ENCODE peak calls at places on chromosome 20, in four cellular contexts. M is transverse colon, B is endothelial cell of umbilical vein, C is GM23338. K is an unnamed sample.

GRCh38 chr20:10463622-10464021 is 28.5 kb downstream of the SLX4IP start:
- DNase-seq in M (no peak), B (no peak), C (no peak), K (no peak)

GRCh38 chr20:54156981-54157835 is 16.6 kb downstream of the CYP24A1 start:
- DNase-seq in M (no peak), B (no peak), C (no peak), K (no peak)

GRCh38 chr20:29443819-29444218 is 1813.6 kb upstream of the DEFB115 start:
- DNase-seq in M (no peak), B (no peak), C (no peak), K (no peak)

GRCh38 chr20:45373353-45374100 is 4.6 kb downstream of the TP53TG5 start:
- DNase-seq in M (peak; percentile 95), B (peak; percentile 84), C (peak; percentile 94), K (peak; percentile 74)

GRCh38 chr20:35539756-35540212 is 2.1 kb upstream of the ERGIC3 start:
- DNase-seq in M (peak; percentile 69), B (no peak), C (peak; percentile 95), K (no peak)

GRCh38 chr20:47021850-47022249 is 127.2 kb downstream of the EYA2 start:
- DNase-seq in M (no peak), B (no peak), C (no peak), K (no peak)

GRCh38 chr20:11454966-11455799 is 462.5 kb upstream of the BTBD3 start:
- DNase-seq in M (peak; percentile 17), B (peak; percentile 93), C (no peak), K (no peak)

GRCh38 chr20:20593447-20594170 is 118.8 kb downstream of the RALGAPA2 start:
- DNase-seq in M (no peak), B (peak; percentile 35), C (peak; percentile 91), K (peak; percentile 13)

GRCh38 chr20:53100476-53100911 is 128.3 kb downstream of the TSHZ2 start:
- DNase-seq in M (no peak), B (no peak), C (no peak), K (no peak)

GRCh38 chr20:54502179-54502578 is 26.8 kb downstream of the DOK5 start:
- DNase-seq in M (no peak), B (no peak), C (no peak), K (no peak)

GRCh38 chr20:6502999-6503398 is 264.5 kb upstream of the BMP2 start:
- DNase-seq in M (no peak), B (peak; percentile 16), C (no peak), K (no peak)

GRCh38 chr20:19808498-19808897 is 50.4 kb downstream of the RIN2 start:
- DNase-seq in M (no peak), B (no peak), C (no peak), K (no peak)

GRCh38 chr20:50215101-50215500 is 24.5 kb downstream of the CEBPB start:
- DNase-seq in M (no peak), B (no peak), C (no peak), K (no peak)

GRCh38 chr20:49697071-49697470 is 16.6 kb downstream of the B4GALT5 start:
- DNase-seq in M (peak; percentile 70), B (no peak), C (peak; percentile 49), K (no peak)

GRCh38 chr20:53002786-53003185 is 30.6 kb downstream of the TSHZ2 start:
- DNase-seq in M (no peak), B (no peak), C (no peak), K (no peak)

GRCh38 chr20:868279-868678 is 34.8 kb downstream of the FAM110A start:
- DNase-seq in M (no peak), B (no peak), C (no peak), K (no peak)

GRCh38 chr20:52348434-52348833 is 156.9 kb upstream of the ZFP64 start:
- DNase-seq in M (no peak), B (peak; percentile 46), C (no peak), K (no peak)

GRCh38 chr20:49578436-49578835 is 10.5 kb upstream of the PTGIS start:
- DNase-seq in M (no peak), B (no peak), C (no peak), K (no peak)

GRCh38 chr20:51428451-51429143 is 113.9 kb downstream of the NFATC2 start:
- DNase-seq in M (peak; percentile 33), B (peak; percentile 82), C (peak; percentile 50), K (no peak)

GRCh38 chr20:37524859-37525708 is 2.6 kb downstream of the BLCAP start:
- DNase-seq in M (peak; percentile 18), B (no peak), C (no peak), K (peak; percentile 66)

GRCh38 chr20:36162272-36162966 is 7.9 kb downstream of the EPB41L1 start:
- DNase-seq in M (no peak), B (no peak), C (no peak), K (no peak)

GRCh38 chr20:37390503-37390890 is 44.6 kb downstream of the SRC start:
- DNase-seq in M (no peak), B (no peak), C (no peak), K (no peak)

GRCh38 chr20:33914871-33915270 is 78.8 kb upstream of the RALY start:
- DNase-seq in M (no peak), B (peak; percentile 96), C (no peak), K (no peak)
- TF ChIP-seq POLR2AphosphoS5 in M (no peak), B (peak; percentile 81), C (no peak), K (no peak)

GRCh38 chr20:23774081-23774480 is 23.3 kb upstream of the CST1 start:
- DNase-seq in M (no peak), B (no peak), C (no peak), K (no peak)

GRCh38 chr20:23773579-23773978 is 22.8 kb upstream of the CST1 start:
- DNase-seq in M (no peak), B (no peak), C (no peak), K (no peak)

GRCh38 chr20:23770384-23770783 is 19.6 kb upstream of the CST1 start:
- DNase-seq in M (no peak), B (no peak), C (no peak), K (no peak)

GRCh38 chr20:23773127-23773526 is 22.4 kb upstream of the CST1 start:
- DNase-seq in M (no peak), B (no peak), C (no peak), K (no peak)

GRCh38 chr20:23776067-23776771 is 25.5 kb upstream of the CST1 start:
- DNase-seq in M (no peak), B (no peak), C (peak; percentile 72), K (no peak)
- TF ChIP-seq CTCF in M (no peak), B (no peak), C (peak; percentile 25), K (no peak)

DNA sequence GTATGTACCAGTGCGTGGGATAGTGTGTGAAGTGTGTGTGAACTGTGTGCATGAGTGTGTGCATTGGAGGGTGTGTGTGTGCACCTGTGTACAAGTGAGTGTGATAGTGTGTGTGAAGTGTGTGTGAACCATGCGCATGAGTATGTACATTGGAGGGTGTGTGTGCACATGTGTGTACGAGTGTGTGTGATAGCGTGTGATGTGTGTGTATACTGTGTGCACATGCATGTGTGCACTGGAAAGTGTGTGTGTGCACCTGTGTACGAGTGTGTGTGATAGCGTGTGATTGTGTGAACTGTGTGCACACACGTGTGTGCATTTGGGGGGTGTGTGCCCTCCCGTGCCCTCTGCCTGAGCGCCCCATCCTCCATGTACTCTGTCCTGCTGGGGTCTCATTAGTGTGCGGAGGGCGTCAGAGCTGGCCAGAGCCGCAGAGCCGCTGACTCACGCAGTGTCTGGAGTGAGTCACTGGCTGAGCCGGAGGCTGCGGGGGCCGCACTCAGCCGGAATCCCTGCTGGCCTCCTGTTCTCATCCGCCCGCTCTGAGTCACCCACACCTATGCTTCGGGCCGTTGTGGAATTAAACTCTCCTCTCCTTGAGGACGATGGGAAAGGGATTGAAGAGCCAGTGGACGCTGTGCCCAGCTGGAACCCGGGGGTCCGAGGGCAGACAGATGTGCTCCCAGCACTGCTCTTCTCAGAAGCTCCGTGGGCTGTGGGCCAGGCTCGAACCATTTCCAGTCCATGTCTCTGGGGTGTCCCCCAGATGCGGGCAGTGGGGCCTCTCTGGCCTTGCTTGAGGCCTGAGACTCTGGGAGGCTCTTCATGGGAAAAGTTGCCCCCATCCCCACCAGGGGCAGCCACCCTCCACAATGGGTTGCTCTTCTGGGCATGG is 27.3 kb upstream of the STX16 start:
- DNase-seq in M (peak; percentile 33), B (peak; percentile 93), C (no peak), K (no peak)
- TF ChIP-seq POLR2AphosphoS5 in M (no peak), B (peak; percentile 96), C (no peak), K (no peak)

DNA sequence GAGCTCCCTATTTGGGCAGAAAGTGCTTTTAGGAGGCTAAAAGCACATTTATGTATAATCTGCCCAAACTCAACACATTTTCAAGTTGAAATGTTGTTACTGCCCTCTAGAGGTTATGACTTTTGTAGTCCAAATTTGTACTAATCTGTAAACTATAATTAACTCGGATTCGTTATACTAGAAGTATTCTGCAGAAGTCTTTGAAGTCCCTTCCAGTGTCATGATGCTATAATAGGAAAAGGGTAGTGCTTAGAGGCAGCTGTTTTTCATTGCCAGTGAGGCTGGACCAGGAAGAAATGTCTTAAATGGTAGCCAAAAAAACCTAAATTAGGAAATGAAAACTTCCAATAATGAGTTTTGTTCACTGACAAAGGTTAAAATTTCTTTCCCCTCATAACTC is 44.8 kb upstream of the EMILIN3 start:
- DNase-seq in M (no peak), B (peak; percentile 48), C (peak; percentile 28), K (no peak)
- TF ChIP-seq CTCF in M (peak; percentile 36), B (peak; percentile 19), C (peak; percentile 50), K (no peak)

DNA sequence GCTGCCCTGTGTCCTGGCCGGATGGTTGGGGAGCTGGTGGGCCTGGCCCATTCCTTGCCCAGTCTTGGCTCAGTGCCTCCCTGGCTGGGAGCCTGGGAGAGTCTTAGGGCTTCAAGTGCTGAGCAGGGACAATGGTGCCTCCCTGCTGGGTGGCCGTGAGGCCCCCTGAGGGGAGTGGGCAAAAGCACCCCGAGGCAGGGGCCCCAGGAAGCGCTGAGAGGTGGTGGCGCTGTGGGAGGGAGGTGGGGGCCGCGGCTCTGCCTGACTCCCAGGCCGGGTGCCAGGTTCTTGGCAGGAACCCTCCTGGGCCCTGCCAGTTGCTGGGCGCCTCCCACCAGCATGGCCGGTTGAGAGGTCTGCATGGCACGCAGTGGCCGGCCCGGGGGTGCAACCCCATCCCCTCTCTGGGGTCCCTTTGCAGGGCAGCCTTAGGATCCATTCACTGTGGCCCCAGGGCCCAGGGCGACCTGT is 9.3 kb upstream of the RPS21 start:
- DNase-seq in M (no peak), B (no peak), C (no peak), K (no peak)
- TF ChIP-seq POLR2AphosphoS5 in M (no peak), B (no peak), C (no peak), K (no peak)

GRCh38 chr20:18548465-18548864 is 18.8 kb upstream of the SMIM26 start:
- DNase-seq in M (no peak), B (no peak), C (no peak), K (no peak)

GRCh38 chr20:18543932-18544331 is 23.3 kb upstream of the SMIM26 start:
- DNase-seq in M (peak; percentile 25), B (no peak), C (no peak), K (no peak)

GRCh38 chr20:18541741-18542140 is 25.5 kb upstream of the SMIM26 start:
- DNase-seq in M (no peak), B (no peak), C (no peak), K (no peak)

GRCh38 chr20:18545566-18545965 is 21.7 kb upstream of the SMIM26 start:
- DNase-seq in M (no peak), B (no peak), C (no peak), K (no peak)

DNA sequence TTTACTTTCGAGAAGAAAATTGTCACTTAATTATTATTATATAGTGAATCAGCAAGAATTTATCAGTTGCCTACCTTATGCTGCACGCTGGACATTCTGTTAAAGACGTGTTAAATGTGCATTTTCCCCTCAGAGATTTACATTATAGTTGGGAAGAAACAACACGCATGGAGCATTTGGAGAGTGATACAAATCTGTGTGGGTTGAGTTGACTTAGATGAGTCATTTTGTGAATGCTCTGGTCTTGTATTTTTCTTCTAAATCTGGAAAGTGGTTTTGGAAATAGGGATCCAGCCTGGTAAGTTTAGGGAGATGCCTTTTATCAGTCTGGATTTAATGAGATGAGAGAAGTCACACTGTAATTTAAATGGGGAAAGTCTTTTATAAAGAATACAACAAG is 24.0 kb upstream of the SMIM26 start:
- DNase-seq in M (no peak), B (no peak), C (no peak), K (no peak)
- TF ChIP-seq CTCF in M (no peak), B (no peak), C (no peak), K (no peak)